ENCODE peak calls at places on chromosomes 16 and 17, in five cellular contexts. B, F, N, O and Y are unnamed samples.

GRCh38 chr16:81537721-81538561 is 93.3 kb downstream of the CMIP start:
- DNase-seq in O (no peak), F (no peak), B (no peak), N (no peak), Y (no peak)

GRCh38 chr17:59372138-59372751 is 40.8 kb downstream of the YPEL2 start:
- DNase-seq in B (no peak), F (no peak), N (no peak), O (no peak), Y (peak; percentile 64)

GRCh38 chr17:72730091-72730490 is 362.4 kb downstream of the SLC39A11 start:
- DNase-seq in B (no peak), O (no peak), N (no peak), F (no peak), Y (no peak)

GRCh38 chr17:43314582-43314981 is 80.8 kb upstream of the RNU2-1 start:
- DNase-seq in O (no peak), N (no peak), B (no peak), F (no peak), Y (no peak)

GRCh38 chr17:18323507-18324139 is 8.5 kb downstream of the SMCR8 start:
- DNase-seq in B (no peak), O (no peak), N (no peak), F (no peak), Y (no peak)

GRCh38 chr17:47820023-47820789 is 1.4 kb downstream of the OSBPL7 start:
- DNase-seq in B (no peak), O (no peak), N (no peak), F (no peak), Y (no peak)

GRCh38 chr16:75801307-75801706 is 75.0 kb upstream of the CPHXL start:
- DNase-seq in B (no peak), F (no peak), N (no peak), O (no peak), Y (no peak)

GRCh38 chr17:79023886-79024771 is at the start of gene C1QTNF1:
- DNase-seq in N (no peak), O (no peak), F (no peak), B (peak; percentile 69), Y (peak; percentile 21)

GRCh38 chr16:69924777-69925191 is 26.4 kb upstream of the CLEC18A start:
- DNase-seq in F (peak; percentile 57), N (peak; percentile 55), O (peak; percentile 48), B (peak; percentile 88), Y (no peak)

GRCh38 chr17:66507982-66508760 is 205.8 kb downstream of the PRKCA start:
- DNase-seq in N (no peak), F (no peak), B (no peak), O (no peak), Y (no peak)

GRCh38 chr16:82138478-82139285 is 31.3 kb downstream of the MPHOSPH6 start:
- DNase-seq in F (no peak), N (no peak), B (no peak), O (no peak), Y (no peak)

GRCh38 chr17:41325611-41326010 is 10.1 kb upstream of the KRTAP17-1 start:
- DNase-seq in N (no peak), O (no peak), B (no peak), F (no peak), Y (no peak)

GRCh38 chr17:68576137-68576536 is 25.0 kb downstream of the FAM20A start:
- DNase-seq in F (no peak), O (no peak), N (no peak), B (no peak), Y (no peak)

GRCh38 chr17:27625856-27626255 is 5.1 kb upstream of the LGALS9 start:
- DNase-seq in N (no peak), O (no peak), F (no peak), B (no peak), Y (no peak)

GRCh38 chr16:58339452-58339938 is 44.7 kb upstream of the PRSS54 start:
- DNase-seq in O (no peak), N (no peak), B (no peak), F (no peak), Y (no peak)

GRCh38 chr17:55456307-55457240 is 34.9 kb upstream of the MMD start:
- DNase-seq in B (no peak), O (no peak), F (no peak), N (no peak), Y (no peak)

GRCh38 chr16:70437582-70438324 is 1.1 kb downstream of the ST3GAL2 start:
- DNase-seq in N (no peak), F (no peak), O (peak; percentile 20), B (no peak), Y (no peak)

GRCh38 chr16:88084881-88085280 is 133.6 kb downstream of the BANP start:
- DNase-seq in N (no peak), O (no peak), B (no peak), F (no peak), Y (no peak)

GRCh38 chr16:82229800-82230619 is 60.0 kb upstream of the MPHOSPH6 start:
- DNase-seq in N (peak; percentile 56), O (peak; percentile 18), F (peak; percentile 41), B (peak; percentile 82), Y (peak; percentile 32)

GRCh38 chr17:76734080-76734840 is 2.9 kb downstream of the SRSF2 start:
- DNase-seq in B (no peak), N (no peak), F (no peak), O (no peak), Y (no peak)

GRCh38 chr17:82386256-82386831 is 14.8 kb downstream of the UTS2R start:
- DNase-seq in F (no peak), N (no peak), O (no peak), B (no peak), Y (no peak)

GRCh38 chr17:32302037-32302436 is 36.4 kb downstream of the RHBDL3 start:
- DNase-seq in F (no peak), N (no peak), O (no peak), B (no peak), Y (no peak)

GRCh38 chr17:56322991-56323390 is 169.7 kb downstream of the ANKFN1 start:
- DNase-seq in B (no peak), N (no peak), O (no peak), F (no peak), Y (no peak)

GRCh38 chr17:9072626-9073339 is 51.5 kb downstream of the NTN1 start:
- DNase-seq in N (no peak), O (no peak), B (peak; percentile 82), F (no peak), Y (no peak)

GRCh38 chr17:82978765-82979349 is 100.6 kb upstream of the METRNL start:
- DNase-seq in O (no peak), N (no peak), B (no peak), F (no peak), Y (no peak)

GRCh38 chr16:4385789-4386451 is 14.3 kb downstream of the VASN start:
- DNase-seq in F (no peak), B (no peak), O (no peak), N (no peak), Y (no peak)

GRCh38 chr16:55832788-55833583 is at the start of gene CES1:
- DNase-seq in O (no peak), F (no peak), B (peak; percentile 85), N (no peak), Y (no peak)

GRCh38 chr16:28873543-28874201 is 4.6 kb upstream of the ATP2A1 start:
- DNase-seq in F (no peak), O (no peak), N (no peak), B (no peak), Y (peak; percentile 21)